ENCODE peak calls at places on chromosomes 12 and 14, in seven cellular contexts. Y is MCF 10A; Q is iris pigment epithelial cell; G is lung; T is stimulated activated CD4-positive, alpha-beta T cell treated with anti-CD3 and anti-CD28 coated beads, Interleukin-4, amount 100 ng/mL, for 1 hour; P is activated CD4-positive, alpha-beta T cell treated with anti-CD3 and anti-CD28 coated beads for 36 hours; O is IMR-90. R is an unnamed sample.

GRCh38 chr12:69161835-69162234 is 77.5 kb upstream of the CPSF6 start:
- DNase-seq in Y (no peak), T (peak; percentile 18), Q (no peak), O (no peak), P (peak; percentile 82), G (no peak), R (no peak)

GRCh38 chr14:92341791-92342190 is 18.8 kb downstream of the SLC24A4 start:
- DNase-seq in T (peak; percentile 11), Q (no peak), P (peak; percentile 68), G (no peak), O (no peak), Y (no peak), R (no peak)

GRCh38 chr14:84129028-84129427 is 1400.9 kb upstream of the FLRT2 start:
- DNase-seq in O (no peak), T (no peak), Y (no peak), G (no peak), Q (no peak), P (no peak), R (no peak)

GRCh38 chr12:15701212-15701611 is 88.0 kb downstream of the EPS8 start:
- DNase-seq in T (no peak), Q (peak; percentile 73), P (peak; percentile 16), O (peak; percentile 70), Y (peak; percentile 65), G (no peak), R (peak; percentile 71)

GRCh38 chr12:104669851-104670337 is 213.1 kb downstream of the CHST11 start:
- DNase-seq in Y (peak; percentile 37), O (peak; percentile 35), G (peak; percentile 66), P (peak; percentile 42), Q (no peak), T (no peak), R (peak; percentile 86)

GRCh38 chr14:32121948-32122347 is 44.8 kb downstream of the ARHGAP5 start:
- DNase-seq in O (peak; percentile 25), T (no peak), P (no peak), Y (no peak), G (no peak), Q (no peak), R (no peak)

GRCh38 chr12:79420146-79420618 is 270.6 kb downstream of the PAWR start:
- DNase-seq in Y (peak; percentile 79), T (no peak), P (no peak), G (no peak), Q (peak; percentile 97), O (peak; percentile 95), R (peak; percentile 88)

GRCh38 chr14:103867523-103867953 is 20.2 kb upstream of the PPP1R13B start:
- DNase-seq in O (no peak), Q (no peak), Y (peak; percentile 84), P (no peak), G (peak; percentile 51), T (no peak), R (no peak)

GRCh38 chr12:120381752-120382419 is 12.9 kb upstream of the MSI1 start:
- DNase-seq in Y (peak; percentile 14), Q (peak; percentile 71), G (no peak), O (peak; percentile 77), T (no peak), P (no peak), R (peak; percentile 72)

GRCh38 chr12:93101367-93101766 is 172.3 kb upstream of the EEA1 start:
- DNase-seq in G (no peak), T (no peak), P (no peak), O (no peak), Y (no peak), Q (no peak), R (no peak)

GRCh38 chr14:76203086-76204001 is 51.6 kb downstream of the GPATCH2L start:
- DNase-seq in O (peak; percentile 100), G (no peak), P (peak; percentile 16), Q (peak; percentile 99), Y (peak; percentile 89), T (no peak), R (peak; percentile 91)

GRCh38 chr12:79973774-79974173 is 38.9 kb upstream of the PPP1R12A start:
- DNase-seq in G (no peak), Y (no peak), P (no peak), T (no peak), Q (no peak), O (no peak), R (no peak)

GRCh38 chr14:31070431-31070830 is 44.3 kb upstream of the STRN3 start:
- DNase-seq in G (no peak), O (peak; percentile 93), T (no peak), P (no peak), Q (peak; percentile 92), Y (no peak), R (peak; percentile 86)

GRCh38 chr12:63020269-63020668 is 85.3 kb upstream of the PPM1H start:
- DNase-seq in Q (no peak), T (no peak), P (no peak), G (no peak), Y (no peak), O (no peak), R (no peak)

GRCh38 chr14:70754989-70755388 is 54.3 kb downstream of the MAP3K9 start:
- DNase-seq in P (no peak), Y (peak; percentile 94), T (no peak), Q (peak; percentile 39), O (no peak), G (peak; percentile 87), R (no peak)

GRCh38 chr12:54159140-54159539 is 29.6 kb downstream of the SMUG1 start:
- DNase-seq in T (peak; percentile 18), P (peak; percentile 62), O (no peak), G (no peak), Q (peak; percentile 11), Y (no peak), R (no peak)

GRCh38 chr12:78095623-78096022 is 264.9 kb downstream of the NAV3 start:
- DNase-seq in Y (no peak), G (no peak), Q (no peak), P (no peak), O (no peak), T (no peak), R (no peak)

GRCh38 chr14:68084256-68084655 is 264.7 kb downstream of the RAD51B start:
- DNase-seq in T (no peak), G (no peak), Q (peak; percentile 50), O (peak; percentile 45), Y (peak; percentile 8), P (no peak), R (peak; percentile 61)

GRCh38 chr14:20556500-20557211 is 4.2 kb downstream of the RNASE9 start:
- DNase-seq in Q (no peak), P (no peak), Y (peak; percentile 6), T (no peak), O (no peak), G (no peak), R (no peak)

GRCh38 chr12:13383379-13383778 is 186.9 kb downstream of the EMP1 start:
- DNase-seq in G (peak; percentile 5), O (no peak), P (no peak), Q (no peak), T (no peak), Y (peak; percentile 58), R (no peak)

GRCh38 chr12:119659289-119659897 is 8.5 kb upstream of the PRKAB1 start:
- DNase-seq in P (peak; percentile 61), Y (peak; percentile 55), T (peak; percentile 30), Q (no peak), G (no peak), O (peak; percentile 24), R (peak; percentile 41)

GRCh38 chr12:119772431-119772830 is 104.5 kb downstream of the PRKAB1 start:
- DNase-seq in T (no peak), Q (peak; percentile 20), Y (peak; percentile 8), P (no peak), O (peak; percentile 55), G (no peak), R (peak; percentile 34)

GRCh38 chr12:54258286-54258685 is 21.6 kb downstream of the CBX5 start:
- DNase-seq in O (peak; percentile 70), T (no peak), Y (no peak), P (no peak), G (no peak), Q (peak; percentile 35), R (peak; percentile 16)

GRCh38 chr12:129704232-129704830 is 199.5 kb downstream of the TMEM132D start:
- DNase-seq in P (no peak), T (no peak), Q (no peak), O (no peak), G (no peak), Y (no peak), R (no peak)

GRCh38 chr12:123849517-123849916 is 87.4 kb downstream of the DNAH10 start:
- DNase-seq in G (no peak), P (no peak), T (no peak), Q (no peak), O (no peak), Y (no peak), R (no peak)

GRCh38 chr12:108640802-108641445 is 7.2 kb upstream of the SELPLG start:
- DNase-seq in Q (peak; percentile 61), Y (no peak), O (peak; percentile 59), T (no peak), P (no peak), G (no peak), R (peak; percentile 58)

GRCh38 chr12:130017571-130018449 is 114.0 kb upstream of the TMEM132D start:
- DNase-seq in O (no peak), T (no peak), Q (peak; percentile 15), G (no peak), P (no peak), Y (peak; percentile 35), R (no peak)

GRCh38 chr12:32217354-32218310 is 111.0 kb downstream of the BICD1 start:
- DNase-seq in Q (peak; percentile 91), G (no peak), T (no peak), Y (peak; percentile 37), P (no peak), O (peak; percentile 85), R (peak; percentile 37)

GRCh38 chr12:89706551-89707348 is 1.9 kb downstream of the ATP2B1 start:
- DNase-seq in Y (peak; percentile 58), T (no peak), P (peak; percentile 10), Q (no peak), O (peak; percentile 19), G (no peak), R (peak; percentile 44)

GRCh38 chr14:97359391-97359790 is 562.2 kb downstream of the VRK1 start:
- DNase-seq in P (no peak), Q (no peak), G (no peak), Y (no peak), O (no peak), T (no peak), R (no peak)

GRCh38 chr12:48995061-48995879 is 3.9 kb downstream of the DDN start:
- DNase-seq in Q (peak; percentile 74), O (peak; percentile 73), Y (peak; percentile 80), T (peak; percentile 54), G (peak; percentile 79), P (peak; percentile 77), R (peak; percentile 76)

GRCh38 chr14:89304972-89305703 is 111.9 kb downstream of the FOXN3 start:
- DNase-seq in O (peak; percentile 78), Q (peak; percentile 78), P (peak; percentile 29), Y (peak; percentile 11), G (no peak), T (no peak), R (peak; percentile 91)

GRCh38 chr12:52903855-52904508 is 894 bp downstream of the KRT8 start:
- DNase-seq in Q (peak; percentile 56), O (no peak), P (peak; percentile 50), Y (peak; percentile 68), G (peak; percentile 46), T (peak; percentile 38), R (peak; percentile 73)

GRCh38 chr12:118219772-118220171 is 83.8 kb downstream of the PEBP1 start:
- DNase-seq in T (no peak), Y (no peak), P (no peak), G (no peak), O (no peak), Q (no peak), R (no peak)

R was measured in fibroblast of villous mesenchyme.